ENCODE peak calls at places on chromosomes 4 and X, in six cellular contexts. A is mesenchymal stem cell, B is IMR-90, Y is trophoblast cell, K is H1, G is neuronal stem cell. D is an unnamed sample.
A peak's percentile ranks its signal among the peaks of the same experiment; 100 is the strongest.

GRCh38 chrX:70410921-70411320 is 12.2 kb upstream of the GDPD2 start:
- DNase-seq in A (no peak), B (no peak), Y (no peak), K (no peak), G (no peak), D (no peak)

GRCh38 chr4:119210760-119211159 is 1.8 kb upstream of the USP53 start:
- DNase-seq in A (peak; percentile 68), B (peak; percentile 68), Y (no peak), K (no peak), G (no peak), D (no peak)

GRCh38 chrX:48487362-48487785 is 11.4 kb downstream of the FTSJ1 start:
- DNase-seq in A (peak; percentile 99), B (peak; percentile 89), Y (peak; percentile 67), K (no peak), G (no peak), D (no peak)

GRCh38 chrX:51866156-51866555 is 27.3 kb upstream of the MAGED1 start:
- DNase-seq in A (no peak), B (peak; percentile 65), Y (no peak), K (no peak), G (no peak), D (no peak)

GRCh38 chrX:17413228-17413627 is 38.2 kb downstream of the NHS start:
- DNase-seq in A (peak; percentile 50), B (peak; percentile 88), Y (no peak), K (no peak), G (no peak), D (no peak)

GRCh38 chr4:181802207-181802606 is 441.0 kb upstream of the TENM3 start:
- DNase-seq in A (no peak), B (no peak), Y (no peak), K (no peak), G (no peak), D (no peak)

GRCh38 chr4:55378617-55379467 is 16.9 kb upstream of the TMEM165 start:
- DNase-seq in A (no peak), B (no peak), Y (peak; percentile 62), K (no peak), G (no peak), D (no peak)

GRCh38 chr4:172716291-172716690 is 452.3 kb upstream of the GALNT7 start:
- DNase-seq in A (no peak), B (no peak), Y (no peak), K (no peak), G (no peak), D (no peak)

GRCh38 chrX:103215037-103215767 is at the start of gene BEX4:
- DNase-seq in A (peak; percentile 86), B (peak; percentile 41), Y (peak; percentile 76), K (peak; percentile 46), G (peak; percentile 58), D (peak; percentile 96)

GRCh38 chr4:56424697-56425514 is 10.5 kb downstream of the PPAT start:
- DNase-seq in A (peak; percentile 50), B (peak; percentile 45), Y (peak; percentile 25), K (no peak), G (no peak), D (no peak)

GRCh38 chrX:142204522-142205433 is at the start of gene MAGEC2:
- DNase-seq in A (no peak), B (no peak), Y (no peak), K (no peak), G (no peak), D (no peak)

GRCh38 chr4:159146454-159146853 is 43.6 kb downstream of the RAPGEF2 start:
- DNase-seq in A (no peak), B (peak; percentile 9), Y (no peak), K (no peak), G (no peak), D (no peak)

GRCh38 chr4:81664079-81664478 is 192.4 kb upstream of the RASGEF1B start:
- DNase-seq in A (no peak), B (no peak), Y (peak; percentile 3), K (no peak), G (no peak), D (no peak)
- H2AFZ ChIP-seq in A (no peak overlapping the region), B (no peak overlapping the region), Y (no peak overlapping the region), K (no peak overlapping the region), G (no peak overlapping the region), D (no peak overlapping the region)

GRCh38 chr4:53465891-53466290 is 88.5 kb downstream of the FIP1L1 start:
- DNase-seq in A (no peak), B (no peak), Y (no peak), K (no peak), G (no peak), D (no peak)
- H3K18ac ChIP-seq in A (no peak overlapping the region), B (no peak overlapping the region), Y (no peak overlapping the region), K (no peak overlapping the region), G (no peak overlapping the region), D (no peak overlapping the region)

GRCh38 chr4:170274616-170275015 is 184.9 kb upstream of the AADAT start:
- DNase-seq in A (no peak), B (no peak), Y (no peak), K (no peak), G (no peak), D (no peak)
- H2AFZ ChIP-seq in A (no peak overlapping the region), B (no peak overlapping the region), Y (no peak overlapping the region), K (no peak overlapping the region), G (no peak overlapping the region), D (no peak overlapping the region)

DNA sequence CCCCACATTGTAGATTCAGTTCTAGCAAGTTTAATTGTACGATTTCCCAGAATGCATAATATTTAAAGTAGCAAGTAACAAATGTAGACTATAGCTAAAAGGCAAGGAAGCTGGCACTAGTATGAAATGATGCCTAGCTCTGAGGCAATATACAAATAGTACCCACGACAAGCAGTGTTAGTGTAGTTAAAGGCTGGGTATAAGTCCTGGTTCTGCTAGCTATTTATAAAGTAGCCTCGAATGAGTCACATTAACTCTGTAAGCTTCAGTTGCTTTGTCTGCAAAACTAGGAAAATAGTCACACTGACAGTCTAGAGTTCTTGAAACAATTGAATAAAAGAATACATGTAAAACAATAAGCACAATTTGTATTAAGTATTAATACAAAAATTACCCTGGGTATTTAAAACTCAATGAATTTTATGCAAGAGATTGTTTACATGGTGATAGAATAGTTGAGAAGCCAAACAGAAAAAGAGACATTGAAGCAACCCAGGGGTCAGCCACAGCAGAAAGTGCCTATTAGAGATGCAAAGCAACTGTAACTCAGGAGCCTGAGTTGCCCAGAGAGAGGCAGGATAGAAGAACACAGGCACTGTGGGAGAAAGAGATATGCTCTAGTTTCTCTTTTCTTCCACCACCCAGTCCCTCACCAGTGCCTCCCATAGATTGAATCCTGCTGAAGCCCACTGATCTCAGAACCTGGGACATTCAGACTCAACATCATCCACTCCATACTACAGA is 949.0 kb downstream of the C4orf33 start:
- DNase-seq in A (no peak), B (no peak), Y (no peak), K (no peak), G (no peak), D (no peak)
- H3K18ac ChIP-seq in A (no peak overlapping the region), B (no peak overlapping the region), Y (no peak overlapping the region), K (peak overlapping the region; percentile 84), G (no peak overlapping the region), D (no peak overlapping the region)

GRCh38 chr4:156168288-156168687 is 214.6 kb upstream of the CTSO start:
- DNase-seq in A (no peak), B (no peak), Y (no peak), K (no peak), G (no peak), D (no peak)
- H2AFZ ChIP-seq in A (no peak overlapping the region), B (no peak overlapping the region), Y (no peak overlapping the region), K (no peak overlapping the region), G (no peak overlapping the region), D (no peak overlapping the region)

GRCh38 chrX:13023526-13024469 is 20.6 kb downstream of the FAM9C start:
- DNase-seq in A (no peak), B (no peak), Y (no peak), K (no peak), G (no peak), D (no peak)
- H3K18ac ChIP-seq in A (no peak overlapping the region), B (peak overlapping the region; percentile 80), Y (no peak overlapping the region), K (no peak overlapping the region), G (no peak overlapping the region), D (no peak overlapping the region)

GRCh38 chrX:54494970-54495813 is 842 bp downstream of the FGD1 start:
- DNase-seq in A (peak; percentile 46), B (peak; percentile 18), Y (no peak), K (no peak), G (no peak), D (no peak)
- H2AFZ ChIP-seq in A (peak overlapping the region; percentile 61), B (peak overlapping the region; percentile 86), Y (peak overlapping the region; percentile 85), K (no peak overlapping the region), G (peak overlapping the region; percentile 90), D (no peak overlapping the region)

GRCh38 chr4:28233758-28234157 is 1373.1 kb downstream of the STIM2 start:
- DNase-seq in A (no peak), B (no peak), Y (no peak), K (no peak), G (no peak), D (no peak)

GRCh38 chr4:28241021-28241420 is 1380.4 kb downstream of the STIM2 start:
- DNase-seq in A (no peak), B (no peak), Y (no peak), K (no peak), G (no peak), D (no peak)

DNA sequence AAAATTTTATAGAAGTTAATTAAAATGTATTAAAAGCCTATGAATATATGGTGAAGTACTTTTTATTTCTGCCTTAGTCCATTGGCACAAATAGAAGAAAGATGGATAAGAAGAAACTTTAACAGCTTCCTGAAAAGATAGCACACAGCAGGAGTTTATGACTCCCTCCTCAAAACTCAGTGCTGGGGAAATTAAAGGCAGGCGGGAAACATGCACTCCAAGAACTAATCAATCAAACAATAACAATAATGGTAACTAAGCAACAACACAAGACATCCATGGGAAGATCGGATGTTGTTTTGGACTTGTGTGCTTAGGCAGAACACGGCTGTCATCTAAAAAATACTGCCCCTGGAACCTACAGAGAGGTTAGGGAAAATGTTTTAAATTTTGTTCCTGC is 1378.1 kb downstream of the STIM2 start:
- DNase-seq in A (peak; percentile 6), B (no peak), Y (no peak), K (no peak), G (no peak), D (no peak)
- H3K18ac ChIP-seq in A (no peak overlapping the region), B (no peak overlapping the region), Y (no peak overlapping the region), K (no peak overlapping the region), G (no peak overlapping the region), D (no peak overlapping the region)